ENCODE peak calls at places on chromosomes 1 and 21, in five cellular contexts. Y, Q, G, K and C are unnamed samples.

GRCh38 chr1:1380860-1381259 is 5.9 kb upstream of the AURKAIP1 start:
- DNase-seq in Y (no peak), G (no peak), K (no peak), Q (no peak), C (no peak)

GRCh38 chr1:185733818-185734709 is at the start of gene HMCN1:
- DNase-seq in Q (peak; percentile 10), G (peak; percentile 54), Y (peak; percentile 52), K (peak; percentile 86), C (peak; percentile 77)

GRCh38 chr1:114152211-114153050 is 1.2 kb downstream of the SYT6 start:
- DNase-seq in G (peak; percentile 55), K (peak; percentile 77), Y (peak; percentile 12), Q (no peak), C (no peak)

GRCh38 chr1:119828266-119828665 is 17.0 kb upstream of the REG4 start:
- DNase-seq in Q (no peak), Y (no peak), K (no peak), G (no peak), C (no peak)

GRCh38 chr1:64540265-64540791 is 70.4 kb downstream of the CACHD1 start:
- DNase-seq in G (no peak), K (no peak), Y (no peak), Q (no peak), C (no peak)

GRCh38 chr1:12542596-12543592 is 75.1 kb downstream of the DHRS3 start:
- DNase-seq in G (no peak), Y (no peak), Q (no peak), K (peak; percentile 11), C (no peak)

GRCh38 chr1:10074059-10074854 is 41.5 kb downstream of the UBE4B start:
- DNase-seq in G (no peak), K (no peak), Q (no peak), Y (peak; percentile 88), C (no peak)

GRCh38 chr1:182527680-182528079 is 61.4 kb downstream of the RNASEL start:
- DNase-seq in Y (no peak), G (no peak), Q (no peak), K (no peak), C (no peak)

GRCh38 chr1:21573971-21574458 is 64.8 kb downstream of the ALPL start:
- DNase-seq in Y (peak; percentile 23), K (peak; percentile 88), Q (no peak), G (peak; percentile 74), C (peak; percentile 87)

GRCh38 chr1:53783056-53783455 is 44.1 kb upstream of the GLIS1 start:
- DNase-seq in G (no peak), Q (no peak), Y (no peak), K (no peak), C (no peak)

GRCh38 chr21:41164981-41165650 is 2.8 kb upstream of the BACE2 start:
- DNase-seq in K (no peak), Q (no peak), Y (no peak), G (peak; percentile 61), C (no peak)

GRCh38 chr21:45001134-45002095 is 61.6 kb downstream of the SLX9 start:
- DNase-seq in K (peak; percentile 68), Y (no peak), Q (no peak), G (peak; percentile 46), C (no peak)

GRCh38 chr1:203182377-203182927 is 4.1 kb downstream of the CHI3L1 start:
- DNase-seq in K (no peak), Y (no peak), G (no peak), Q (no peak), C (no peak)

GRCh38 chr21:45916011-45916840 is 65.3 kb upstream of the COL6A1 start:
- DNase-seq in K (peak; percentile 71), Y (no peak), G (no peak), Q (no peak), C (no peak)

GRCh38 chr1:66705100-66705499 is 47.2 kb upstream of the DYNLT5 start:
- DNase-seq in Q (no peak), G (no peak), K (no peak), Y (no peak), C (no peak)

GRCh38 chr21:42845296-42845965 is 33.9 kb downstream of the WDR4 start:
- DNase-seq in Y (no peak), G (peak; percentile 18), K (peak; percentile 73), Q (no peak), C (no peak)

GRCh38 chr1:82597620-82598019 is 796.9 kb downstream of the ADGRL2 start:
- DNase-seq in Q (no peak), K (no peak), Y (no peak), G (no peak), C (no peak)

GRCh38 chr1:111603979-111604378 is 15.6 kb upstream of the RAP1A start:
- DNase-seq in Q (peak; percentile 83), K (peak; percentile 89), Y (no peak), G (peak; percentile 49), C (no peak)

GRCh38 chr21:46191257-46191685 is 7.0 kb upstream of the SPATC1L start:
- DNase-seq in Q (no peak), K (no peak), Y (peak; percentile 63), G (peak; percentile 22), C (peak; percentile 10)

GRCh38 chr1:183019860-183020259 is 3.4 kb upstream of the LAMC1 start:
- DNase-seq in Y (no peak), G (no peak), K (no peak), Q (no peak), C (no peak)

GRCh38 chr1:209266590-209267172 is 316.8 kb upstream of the CAMK1G start:
- DNase-seq in K (no peak), G (no peak), Y (no peak), Q (no peak), C (peak; percentile 45)

GRCh38 chr1:205343431-205344009 is 13.2 kb downstream of the KLHDC8A start:
- DNase-seq in G (peak; percentile 46), K (peak; percentile 79), Y (no peak), Q (no peak), C (no peak)

GRCh38 chr1:14352897-14353296 is 245.6 kb upstream of the KAZN start:
- DNase-seq in G (no peak), Q (no peak), K (no peak), Y (no peak), C (no peak)

GRCh38 chr1:55623339-55623738 is 408.2 kb upstream of the USP24 start:
- DNase-seq in Y (no peak), K (no peak), Q (no peak), G (no peak), C (no peak)

GRCh38 chr1:235015291-235015990 is 113.2 kb downstream of the TOMM20 start:
- DNase-seq in Q (no peak), G (no peak), Y (no peak), K (no peak), C (no peak)

GRCh38 chr1:59750612-59751395 is 63.9 kb upstream of the HOOK1 start:
- DNase-seq in K (no peak), Y (peak; percentile 57), Q (no peak), G (no peak), C (no peak)